ENCODE peak calls at places on chromosomes 1 and 21, in eight cellular contexts. B is H9; Y is ureter; X is T follicular helper cell; S is K562; J is stimulated activated CD8-positive, alpha-beta memory T cell treated with anti-CD3 and anti-CD28 coated beads, Interleukin-15, amount 100 ng/mL, for 48 hours; I is NCI-H1417; T is NCI-H1092. C is an unnamed sample.

GRCh38 chr1:9235123-9235513 is 544 bp downstream of the H6PD start:
- DNase-seq in B (peak), Y (no peak), X (no peak), S (no peak), J (no peak), I (peak), T (peak), C (no peak)

GRCh38 chr1:54337928-54338327 is 68.3 kb downstream of the SSBP3 start:
- DNase-seq in B (no peak), Y (no peak), X (no peak), S (no peak), J (no peak), I (no peak), T (no peak), C (no peak)

GRCh38 chr1:188889166-188889565 is 1588.5 kb downstream of the BRINP3 start:
- DNase-seq in B (no peak), Y (no peak), X (no peak), S (no peak), J (no peak), I (no peak), T (no peak), C (no peak)

GRCh38 chr1:9849691-9850441 is 26.1 kb upstream of the CLSTN1 start:
- DNase-seq in B (no peak), Y (no peak), X (no peak), S (peak), J (no peak), I (no peak), T (no peak), C (no peak)

GRCh38 chr1:231408528-231409094 is 13.5 kb downstream of the EGLN1 start:
- DNase-seq in B (no peak), Y (no peak), X (no peak), S (no peak), J (no peak), I (no peak), T (no peak), C (no peak)

GRCh38 chr1:109191377-109191776 is 22.3 kb upstream of the SARS1 start:
- DNase-seq in B (peak), Y (no peak), X (no peak), S (peak), J (no peak), I (no peak), T (no peak), C (no peak)

GRCh38 chr1:22264464-22265330 is 121.8 kb upstream of the WNT4 start:
- DNase-seq in B (no peak), Y (no peak), X (no peak), S (no peak), J (no peak), I (no peak), T (no peak), C (no peak)

GRCh38 chr1:208239518-208240381 is 4.4 kb downstream of the PLXNA2 start:
- DNase-seq in B (no peak), Y (no peak), X (no peak), S (no peak), J (no peak), I (no peak), T (no peak), C (no peak)

GRCh38 chr1:89603651-89604413 is 29.1 kb upstream of the LRRC8C start:
- DNase-seq in B (no peak), Y (no peak), X (no peak), S (no peak), J (no peak), I (no peak), T (no peak), C (no peak)

GRCh38 chr1:46687095-46687659 is 15.5 kb downstream of the TEX38 start:
- DNase-seq in B (no peak), Y (peak), X (no peak), S (no peak), J (no peak), I (no peak), T (no peak), C (no peak)

GRCh38 chr1:18151436-18151835 is 43.8 kb downstream of the IGSF21 start:
- DNase-seq in B (no peak), Y (no peak), X (no peak), S (no peak), J (no peak), I (no peak), T (no peak), C (no peak)

GRCh38 chr1:175197536-175197935 is 5.0 kb upstream of the KIAA0040 start:
- DNase-seq in B (no peak), Y (no peak), X (no peak), S (no peak), J (no peak), I (no peak), T (no peak), C (no peak)

GRCh38 chr21:43825610-43825935 is 36.2 kb downstream of the RRP1 start:
- DNase-seq in B (no peak), Y (no peak), X (no peak), S (no peak), J (no peak), I (no peak), T (no peak), C (no peak)

GRCh38 chr1:82628887-82629286 is 828.2 kb downstream of the ADGRL2 start:
- DNase-seq in B (no peak), Y (no peak), X (no peak), S (no peak), J (no peak), I (no peak), T (no peak), C (no peak)

GRCh38 chr1:114033219-114033706 is 54.0 kb downstream of the OLFML3 start:
- DNase-seq in B (peak), Y (no peak), X (no peak), S (peak), J (no peak), I (no peak), T (no peak), C (no peak)

GRCh38 chr1:47593001-47593568 is 155.2 kb downstream of the FOXD2 start:
- DNase-seq in B (no peak), Y (no peak), X (no peak), S (no peak), J (no peak), I (no peak), T (peak), C (no peak)

GRCh38 chr1:16150508-16150907 is 5.4 kb downstream of the EPHA2 start:
- DNase-seq in B (no peak), Y (no peak), X (no peak), S (no peak), J (no peak), I (no peak), T (no peak), C (no peak)

C was measured in CD8-positive, alpha-beta T cell.